ENCODE peak calls at places on chromosome 20, in nine cellular contexts. O is endothelial cell, J is suprapubic skin, H is lung, U is fibroblast of villous mesenchyme, P is GM12865, Y is uterus, K is nephron progenitor cell, I is H1. S is an unnamed sample.

GRCh38 chr20:45346851-45347250 is 1.4 kb downstream of the SDC4 start:
- DNase-seq in I (no peak), Y (no peak), J (no peak), H (no peak), P (no peak), K (no peak), O (no peak), U (no peak), S (no peak)

GRCh38 chr20:24148372-24148771 is 159.8 kb upstream of the GGTLC1 start:
- DNase-seq in J (no peak), U (no peak), Y (no peak), I (peak; percentile 14), K (no peak), P (peak; percentile 48), O (no peak), H (peak; percentile 42), S (no peak)

GRCh38 chr20:11350126-11351005 is 567.3 kb upstream of the BTBD3 start:
- DNase-seq in H (peak; percentile 29), O (no peak), J (no peak), P (no peak), K (no peak), Y (peak; percentile 20), U (peak; percentile 88), I (no peak), S (no peak)

GRCh38 chr20:13219327-13220193 is 1.5 kb upstream of the ISM1 start:
- DNase-seq in Y (no peak), O (no peak), H (no peak), J (no peak), K (no peak), P (no peak), U (no peak), I (peak; percentile 50), S (no peak)

GRCh38 chr20:49285233-49285668 is 7.4 kb upstream of the ZNFX1 start:
- DNase-seq in J (no peak), U (no peak), K (no peak), I (no peak), Y (no peak), H (no peak), O (no peak), P (peak; percentile 21), S (no peak)

GRCh38 chr20:47795214-47795667 is 10.0 kb upstream of the SULF2 start:
- DNase-seq in I (no peak), O (no peak), U (no peak), Y (peak; percentile 37), H (no peak), J (no peak), K (no peak), P (no peak), S (no peak)

GRCh38 chr20:63815613-63815862 is 15.5 kb downstream of the ZBTB46 start:
- DNase-seq in J (no peak), I (no peak), O (no peak), U (no peak), K (no peak), H (no peak), P (no peak), Y (no peak), S (no peak)

GRCh38 chr20:34536798-34537394 is 20.7 kb downstream of the DYNLRB1 start:
- DNase-seq in I (peak; percentile 77), J (no peak), K (peak; percentile 59), P (peak; percentile 83), O (peak; percentile 56), U (peak; percentile 39), H (no peak), Y (no peak), S (no peak)

GRCh38 chr20:15708984-15709598 is 864.2 kb downstream of the KIF16B start:
- DNase-seq in Y (no peak), U (peak; percentile 7), O (peak; percentile 72), J (no peak), I (peak; percentile 97), H (no peak), K (peak; percentile 69), P (peak; percentile 67), S (peak; percentile 35)

GRCh38 chr20:34709836-34710567 is 5.9 kb downstream of the TP53INP2 start:
- DNase-seq in P (no peak), Y (no peak), H (peak; percentile 52), J (no peak), K (peak; percentile 79), O (peak; percentile 40), U (peak; percentile 71), I (no peak), S (peak; percentile 90)

GRCh38 chr20:13243826-13244376 is 22.8 kb downstream of the ISM1 start:
- DNase-seq in H (no peak), J (no peak), K (no peak), U (peak; percentile 12), P (no peak), O (no peak), Y (no peak), I (no peak), S (no peak)

GRCh38 chr20:2005359-2005758 is 11.5 kb upstream of the PDYN start:
- DNase-seq in O (no peak), U (no peak), H (no peak), J (no peak), K (no peak), Y (no peak), P (no peak), I (no peak), S (no peak)

GRCh38 chr20:2004171-2004570 is 10.3 kb upstream of the PDYN start:
- DNase-seq in K (no peak), H (no peak), P (no peak), U (no peak), O (no peak), Y (no peak), J (peak; percentile 20), I (no peak), S (no peak)

GRCh38 chr20:2006452-2007381 is 12.9 kb upstream of the PDYN start:
- DNase-seq in O (peak; percentile 32), I (peak; percentile 78), P (peak; percentile 50), U (peak; percentile 43), J (no peak), H (peak; percentile 30), K (peak; percentile 51), Y (no peak), S (peak; percentile 57)

GRCh38 chr20:2002365-2002764 is 8.5 kb upstream of the PDYN start:
- DNase-seq in H (no peak), P (no peak), I (no peak), O (no peak), J (no peak), Y (no peak), U (no peak), K (no peak), S (no peak)

GRCh38 chr20:2005831-2006426 is 12.1 kb upstream of the PDYN start:
- DNase-seq in Y (no peak), O (peak; percentile 87), H (peak; percentile 67), I (peak; percentile 94), J (peak; percentile 24), P (peak; percentile 64), U (peak; percentile 67), K (peak; percentile 96), S (peak; percentile 51)
- TF ChIP-seq CTCF in Y (no peak), O (no peak), H (no peak), I (no peak), J (no peak), P (no peak), U (no peak), K (no peak), S (peak; percentile 17)

GRCh38 chr20:3694864-3695263 is 13.1 kb upstream of the ADAM33 start:
- DNase-seq in K (no peak), U (no peak), Y (no peak), H (no peak), I (no peak), J (no peak), O (no peak), P (no peak), S (no peak)

GRCh38 chr20:3698511-3699436 is 13.6 kb downstream of the SIGLEC1 start:
- DNase-seq in J (no peak), Y (no peak), U (no peak), K (no peak), O (no peak), H (no peak), I (no peak), P (no peak), S (no peak)

GRCh38 chr20:3697588-3698235 is 14.7 kb downstream of the SIGLEC1 start:
- DNase-seq in Y (no peak), U (no peak), P (no peak), O (no peak), H (no peak), I (no peak), K (no peak), J (no peak), S (no peak)

GRCh38 chr20:3696745-3697587 is 15.2 kb upstream of the ADAM33 start:
- DNase-seq in O (no peak), I (no peak), U (no peak), H (no peak), P (no peak), K (no peak), J (no peak), Y (no peak), S (no peak)

GRCh38 chr20:3696200-3696599 is 14.4 kb upstream of the ADAM33 start:
- DNase-seq in Y (no peak), I (no peak), K (no peak), P (peak; percentile 27), U (no peak), H (no peak), O (no peak), J (no peak), S (no peak)
- TF ChIP-seq CTCF in Y (no peak), I (peak; percentile 68), K (no peak), P (peak; percentile 48), U (peak; percentile 39), H (no peak), O (peak; percentile 70), J (no peak), S (peak; percentile 34)

DNA sequence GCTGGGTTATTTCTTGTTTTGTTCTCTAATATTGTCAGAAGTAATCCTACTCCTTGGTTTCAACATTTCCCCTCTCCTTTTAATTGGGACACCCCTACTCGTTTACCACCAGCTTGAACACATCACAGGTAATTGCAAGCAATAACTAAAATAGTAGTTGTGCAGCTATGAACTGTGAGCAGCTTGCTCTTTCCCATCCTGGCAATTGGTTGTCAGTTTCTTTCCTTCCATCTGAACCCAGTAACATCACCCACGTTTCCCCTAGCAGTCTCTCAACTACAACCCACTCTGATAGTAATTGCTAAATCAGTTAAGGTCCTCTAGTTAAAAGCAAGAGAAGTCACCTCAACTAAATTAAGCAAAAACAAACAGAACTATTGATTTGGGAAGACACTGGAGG is 47.6 kb upstream of the GNRH2 start:
- DNase-seq in K (no peak), I (no peak), Y (no peak), J (no peak), U (no peak), O (no peak), P (no peak), H (no peak), S (no peak)
- TF ChIP-seq CTCF in K (no peak), I (no peak), Y (no peak), J (no peak), U (no peak), O (no peak), P (no peak), H (no peak), S (no peak)

DNA sequence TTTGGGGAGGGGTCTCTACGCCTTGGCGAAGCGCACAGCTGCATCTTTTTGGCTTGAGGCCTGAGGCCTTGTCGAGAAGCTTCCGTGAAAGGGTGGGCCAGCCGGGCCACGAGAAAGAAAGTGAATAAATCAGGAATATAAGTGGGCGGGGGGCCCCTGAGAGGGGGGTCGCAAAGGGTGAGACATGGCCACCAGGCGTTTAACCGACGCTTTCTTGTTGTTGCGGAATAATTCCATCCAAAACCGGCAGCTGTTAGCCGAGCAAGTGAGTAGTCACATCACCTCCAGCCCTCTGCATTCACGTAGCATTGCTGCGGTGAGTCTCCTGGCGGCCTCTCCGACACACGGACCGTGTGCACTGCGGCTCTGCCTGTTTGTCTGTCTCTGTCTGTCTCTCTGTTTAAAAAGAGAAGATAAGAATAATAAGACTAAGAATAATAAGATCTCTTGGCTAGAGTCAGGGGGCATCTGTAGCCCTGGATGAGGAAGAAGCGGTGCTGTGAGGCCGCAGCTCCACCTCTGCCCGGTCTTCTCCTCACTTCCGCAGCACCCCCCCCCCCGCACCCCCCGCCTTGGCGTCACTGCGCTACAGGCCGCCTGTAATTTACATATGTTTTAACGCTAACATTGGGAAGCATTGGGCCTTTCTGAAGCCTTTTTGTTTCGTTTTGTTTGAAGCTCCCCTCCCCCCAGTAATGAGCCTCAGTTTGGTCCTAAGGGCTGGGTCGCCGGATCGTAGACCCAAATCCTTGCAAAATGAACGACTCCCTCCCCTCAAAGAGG is 931 bp downstream of the STX16 start:
- DNase-seq in I (peak; percentile 66), J (no peak), U (peak; percentile 91), H (peak; percentile 35), O (peak; percentile 19), K (peak; percentile 41), Y (no peak), P (peak; percentile 91), S (peak; percentile 86)
- TF ChIP-seq CTCF in I (no peak), J (no peak), U (no peak), H (no peak), O (no peak), K (no peak), Y (no peak), P (no peak), S (no peak)